ENCODE peak calls at places on chromosome 22, in five cellular contexts. F is activated gamma-delta T cell treated with Interleukin-2 at 50 U/mL for 16 hours, U is kidney glomerular epithelial cell, X is NCI-H1105, T is EL. W is an unnamed sample.

GRCh38 chr22:42724062-42724461 is 3.4 kb upstream of the A4GALT start:
- DNase-seq in F (no peak), U (no peak), X (no peak), T (no peak), W (no peak)

GRCh38 chr22:50674606-50675552 is 2.3 kb downstream of the SHANK3 start:
- DNase-seq in F (no peak), U (peak; percentile 20), X (peak; percentile 51), T (no peak), W (no peak)

GRCh38 chr22:22932512-22932941 is 44.9 kb downstream of the IGLL5 start:
- DNase-seq in F (no peak), U (no peak), X (no peak), T (no peak), W (no peak)

GRCh38 chr22:43207386-43207785 is 20.5 kb upstream of the TTLL12 start:
- DNase-seq in F (no peak), U (no peak), X (no peak), T (no peak), W (no peak)

GRCh38 chr22:33666249-33666648 is 254.0 kb downstream of the LARGE1 start:
- DNase-seq in F (no peak), U (no peak), X (no peak), T (no peak), W (no peak)

GRCh38 chr22:48167238-48167637 is 1404.8 kb downstream of the TBC1D22A start:
- DNase-seq in F (no peak), U (no peak), X (no peak), T (no peak), W (no peak)

GRCh38 chr22:49112176-49112575 is 715.5 kb downstream of the BRD1 start:
- DNase-seq in F (no peak), U (no peak), X (no peak), T (no peak), W (no peak)

GRCh38 chr22:41482319-41482935 is 13.5 kb downstream of the ACO2 start:
- DNase-seq in F (no peak), U (peak; percentile 22), X (no peak), T (peak; percentile 50), W (no peak)

GRCh38 chr22:28741200-28741757 is 341 bp downstream of the CHEK2 start:
- DNase-seq in F (no peak), U (no peak), X (no peak), T (no peak), W (no peak)

GRCh38 chr22:22925146-22925794 is 37.7 kb downstream of the IGLL5 start:
- DNase-seq in F (no peak), U (no peak), X (no peak), T (no peak), W (no peak)

GRCh38 chr22:20809538-20810185 is 35.7 kb downstream of the SERPIND1 start:
- DNase-seq in F (no peak), U (no peak), X (no peak), T (no peak), W (no peak)

GRCh38 chr22:49727191-49727880 is 100.3 kb downstream of the BRD1 start:
- DNase-seq in F (no peak), U (no peak), X (no peak), T (no peak), W (no peak)

GRCh38 chr22:36549033-36549432 is 20.1 kb upstream of the EIF3D start:
- DNase-seq in F (no peak), U (no peak), X (no peak), T (no peak), W (no peak)

GRCh38 chr22:29093980-29094379 is 21.1 kb downstream of the KREMEN1 start:
- DNase-seq in F (no peak), U (no peak), X (no peak), T (no peak), W (no peak)

GRCh38 chr22:41925783-41926460 is 684 bp downstream of the TNFRSF13C start:
- DNase-seq in F (peak; percentile 71), U (no peak), X (peak; percentile 21), T (peak; percentile 56), W (peak; percentile 70)

GRCh38 chr22:39369186-39369585 is 19.4 kb downstream of the SYNGR1 start:
- DNase-seq in F (no peak), U (no peak), X (no peak), T (no peak), W (no peak)

GRCh38 chr22:24011735-24012068 is 598 bp downstream of the CABIN1 start:
- DNase-seq in F (no peak), U (no peak), X (no peak), T (no peak), W (no peak)

W was measured in immature natural killer cell.